ENCODE peak calls at places on chromosomes 4 and X, in nine cellular contexts. C, M, S, A, E, J, I, N and H are unnamed samples. For H3K4me1 and H3K9me3, the result is how much of the 10 kb centered on the place peaks cover.

GRCh38 chrX:48101443-48101842 is 29.0 kb upstream of the SPACA5B start:
- DNase-seq in C (no peak), M (no peak), S (no peak), A (no peak), E (no peak), J (no peak), I (no peak), N (no peak), H (no peak)

GRCh38 chr4:5143306-5143861 is 92.1 kb downstream of the STK32B start:
- DNase-seq in C (no peak), M (no peak), S (no peak), A (no peak), E (no peak), J (no peak), I (no peak), N (no peak), H (no peak)

GRCh38 chr4:43360296-43360695 is 467.8 kb downstream of the GRXCR1 start:
- DNase-seq in C (no peak), M (no peak), S (no peak), A (no peak), E (no peak), J (no peak), I (no peak), N (no peak), H (no peak)

GRCh38 chrX:151621422-151621821 is 57.9 kb downstream of the PASD1 start:
- DNase-seq in C (no peak), M (no peak), S (no peak), A (no peak), E (no peak), J (no peak), I (no peak), N (no peak), H (no peak)

GRCh38 chr4:167883271-167883670 is 209.1 kb upstream of the ANXA10 start:
- DNase-seq in C (no peak), M (no peak), S (no peak), A (no peak), E (no peak), J (no peak), I (no peak), N (no peak), H (no peak)

GRCh38 chr4:41814565-41814964 is 66.0 kb upstream of the PHOX2B start:
- DNase-seq in C (no peak), M (no peak), S (peak), A (no peak), E (no peak), J (peak), I (peak), N (peak), H (no peak)

GRCh38 chr4:4693258-4693657 is 151.4 kb upstream of the STX18 start:
- DNase-seq in C (no peak), M (no peak), S (no peak), A (no peak), E (no peak), J (no peak), I (no peak), N (peak), H (no peak)

GRCh38 chr4:3257125-3257690 is 8.2 kb downstream of the MSANTD1 start:
- DNase-seq in C (no peak), M (no peak), S (no peak), A (peak), E (peak), J (no peak), I (no peak), N (no peak), H (peak)

GRCh38 chr4:3810796-3811485 is 44.8 kb downstream of the ADRA2C start:
- DNase-seq in C (no peak), M (no peak), S (no peak), A (peak), E (no peak), J (no peak), I (peak), N (no peak), H (no peak)

GRCh38 chr4:140049924-140050681 is 103.9 kb downstream of the MAML3 start:
- DNase-seq in C (no peak), M (no peak), S (peak), A (no peak), E (no peak), J (peak), I (no peak), N (no peak), H (no peak)

GRCh38 chr4:162422312-162422711 is 258.5 kb upstream of the FSTL5 start:
- DNase-seq in C (no peak), M (no peak), S (no peak), A (no peak), E (no peak), J (no peak), I (no peak), N (no peak), H (no peak)

GRCh38 chrX:72712094-72712755 is 1.9 kb downstream of the PHKA1 start:
- DNase-seq in C (no peak), M (no peak), S (no peak), A (no peak), E (no peak), J (no peak), I (no peak), N (peak), H (no peak)

GRCh38 chr4:85741921-85742591 is 267.1 kb downstream of the ARHGAP24 start:
- DNase-seq in C (no peak), M (no peak), S (peak), A (peak), E (peak), J (no peak), I (peak), N (no peak), H (no peak)

GRCh38 chr4:139670765-139671164 is 5.1 kb downstream of the MGST2 start:
- DNase-seq in C (no peak), M (no peak), S (no peak), A (no peak), E (no peak), J (no peak), I (no peak), N (no peak), H (no peak)

GRCh38 chr4:185920171-185920570 is 108.2 kb upstream of the SORBS2 start:
- DNase-seq in C (no peak), M (no peak), S (no peak), A (no peak), E (no peak), J (no peak), I (no peak), N (no peak), H (no peak)

GRCh38 chrX:150270622-150271021 is 92.5 kb upstream of the MAMLD1 start:
- DNase-seq in C (no peak), M (no peak), S (no peak), A (no peak), E (no peak), J (no peak), I (no peak), N (no peak), H (no peak)

GRCh38 chrX:110145854-110146253 is 142.9 kb downstream of the TMEM164 start:
- DNase-seq in C (no peak), M (peak), S (no peak), A (no peak), E (peak), J (no peak), I (no peak), N (peak), H (no peak)

GRCh38 chrX:107714196-107714811 is 61.3 kb downstream of the TSC22D3 start:
- DNase-seq in C (peak), M (peak), S (no peak), A (peak), E (peak), J (no peak), I (peak), N (peak), H (no peak)

GRCh38 chr4:137961051-137961438 is 281.1 kb downstream of the SLC7A11 start:
- DNase-seq in C (no peak), M (no peak), S (no peak), A (no peak), E (no peak), J (no peak), I (peak), N (peak), H (peak)

GRCh38 chrX:97306771-97307470 is 423.2 kb downstream of the RPA4 start:
- DNase-seq in C (no peak), M (no peak), S (no peak), A (no peak), E (no peak), J (peak), I (no peak), N (no peak), H (no peak)

GRCh38 chrX:46979340-46979739 is 67.1 kb downstream of the JADE3 start:
- DNase-seq in C (no peak), M (no peak), S (no peak), A (no peak), E (no peak), J (no peak), I (no peak), N (peak), H (no peak)

GRCh38 chrX:152632445-152633097 is 5.1 kb upstream of the GABRQ start:
- DNase-seq in C (peak), M (peak), S (peak), A (no peak), E (peak), J (peak), I (peak), N (peak), H (no peak)

GRCh38 chr4:115323106-115323684 is 209.8 kb upstream of the NDST4 start:
- DNase-seq in C (no peak), M (no peak), S (no peak), A (no peak), E (no peak), J (no peak), I (no peak), N (no peak), H (no peak)

GRCh38 chr4:119678761-119679160 is 50.2 kb upstream of the PDE5A start:
- DNase-seq in C (no peak), M (no peak), S (no peak), A (no peak), E (no peak), J (no peak), I (no peak), N (no peak), H (no peak)

GRCh38 chrX:916235-916609 is 285.6 kb downstream of the SHOX start:
- DNase-seq in C (no peak), M (no peak), S (no peak), A (no peak), E (no peak), J (no peak), I (no peak), N (no peak), H (no peak)

GRCh38 chrX:135476378-135476777 is 44.1 kb upstream of the INTS6L start:
- DNase-seq in C (no peak), M (no peak), S (no peak), A (no peak), E (no peak), J (no peak), I (no peak), N (no peak), H (no peak)

GRCh38 chrX:46642145-46642544 is 68.6 kb downstream of the CHST7 start:
- DNase-seq in C (no peak), M (peak), S (no peak), A (no peak), E (no peak), J (peak), I (peak), N (peak), H (no peak)

GRCh38 chrX:130775849-130776248 is 127.2 kb downstream of the ENOX2 start:
- DNase-seq in C (no peak), M (no peak), S (no peak), A (no peak), E (no peak), J (no peak), I (no peak), N (no peak), H (no peak)

GRCh38 chr4:38130884-38131283 is 170.7 kb downstream of the PTTG2 start:
- DNase-seq in C (no peak), M (no peak), S (no peak), A (no peak), E (no peak), J (no peak), I (no peak), N (no peak), H (no peak)
- H3K4me1 ChIP-seq in C (under half), M (half or more), S (under half), A (under half), E (under half), J (half or more), I (under half), N (under half), H (under half)

GRCh38 chrX:39614680-39614998 is 483.1 kb downstream of the BCOR start:
- DNase-seq in C (no peak), M (no peak), S (no peak), A (no peak), E (no peak), J (no peak), I (no peak), N (no peak), H (no peak)

GRCh38 chrX:39611468-39611867 is 486.3 kb downstream of the BCOR start:
- DNase-seq in C (no peak), M (no peak), S (no peak), A (no peak), E (no peak), J (no peak), I (no peak), N (no peak), H (no peak)

GRCh38 chrX:39613508-39613921 is 484.2 kb downstream of the BCOR start:
- DNase-seq in C (no peak), M (peak), S (peak), A (no peak), E (peak), J (peak), I (peak), N (no peak), H (no peak)

GRCh38 chrX:39616098-39616729 is 481.5 kb downstream of the BCOR start:
- DNase-seq in C (no peak), M (no peak), S (no peak), A (no peak), E (no peak), J (no peak), I (no peak), N (no peak), H (no peak)

DNA sequence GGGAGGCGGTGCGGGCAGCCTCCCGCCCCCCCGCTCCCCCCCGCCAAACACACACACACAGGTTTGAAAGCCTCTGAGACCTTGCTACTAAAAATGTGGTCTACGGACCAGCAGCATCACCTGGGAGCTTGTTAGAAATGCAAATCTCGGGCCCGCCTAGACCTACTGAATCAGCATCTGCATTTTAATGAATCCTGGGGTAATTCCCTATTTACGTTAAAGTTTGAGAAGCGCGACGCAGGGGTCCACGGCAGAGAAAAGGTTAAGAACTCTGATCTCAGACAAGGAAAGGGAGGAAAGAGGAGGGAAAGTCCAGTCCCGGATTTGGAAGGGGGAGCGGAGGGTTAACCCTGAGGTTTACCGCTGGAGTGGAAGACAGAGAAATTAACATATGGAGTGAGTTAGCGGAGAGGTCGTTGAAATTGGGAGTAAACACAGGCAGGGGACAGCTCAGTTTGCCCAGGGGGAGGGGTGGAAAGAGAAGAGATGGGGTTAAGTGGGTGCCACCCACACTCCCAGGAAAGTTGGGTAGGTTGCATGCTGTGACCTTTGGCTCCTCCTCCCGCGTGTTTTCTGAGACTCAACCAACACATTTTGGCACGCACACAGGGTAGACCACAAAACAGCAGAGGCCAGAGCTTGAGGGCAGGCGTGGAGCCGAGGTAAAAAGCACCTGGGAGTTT is 483.6 kb downstream of the BCOR start:
- DNase-seq in C (no peak), M (peak), S (no peak), A (no peak), E (no peak), J (peak), I (no peak), N (no peak), H (no peak)
- H3K4me3 ChIP-seq in C (peak), M (peak), S (peak), A (peak), E (peak), J (peak), I (peak), N (no peak), H (no peak)

GRCh38 chr4:33737721-33738120 is 2506.6 kb downstream of the ARAP2 start:
- DNase-seq in C (no peak), M (no peak), S (no peak), A (no peak), E (no peak), J (no peak), I (no peak), N (no peak), H (no peak)

GRCh38 chr4:33739886-33740285 is 2504.4 kb downstream of the ARAP2 start:
- DNase-seq in C (no peak), M (no peak), S (no peak), A (no peak), E (no peak), J (no peak), I (no peak), N (peak), H (no peak)
- H3K9me3 ChIP-seq in C (under half), M (under half), S (under half), A (under half), E (under half), J (under half), I (under half), N (under half), H (under half)

DNA sequence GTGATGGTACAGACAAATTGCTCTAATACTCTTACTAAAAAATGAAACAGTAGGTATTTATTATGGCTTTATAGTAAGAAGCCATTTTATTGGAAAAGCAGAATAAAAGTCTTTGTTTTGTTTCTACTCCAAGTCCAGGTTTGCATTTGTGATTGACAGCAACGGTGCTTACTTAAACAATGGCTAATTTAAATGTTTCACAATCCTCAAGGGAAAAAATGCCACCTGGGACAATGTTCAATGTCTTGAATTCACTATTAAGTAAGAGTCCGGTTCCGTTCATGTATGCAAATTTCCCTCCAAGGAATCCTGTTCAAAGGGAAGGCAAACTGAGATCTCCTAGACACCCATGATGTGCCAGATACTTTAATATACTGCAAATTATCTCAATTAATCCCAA is 123.6 kb downstream of the RBM47 start:
- DNase-seq in C (no peak), M (no peak), S (no peak), A (no peak), E (no peak), J (no peak), I (no peak), N (no peak), H (no peak)
- H3K4me1 ChIP-seq in C (under half), M (under half), S (under half), A (under half), E (under half), J (under half), I (under half), N (under half), H (under half)

GRCh38 chr4:176840166-176840565 is 47.4 kb upstream of the VEGFC start:
- DNase-seq in C (no peak), M (no peak), S (no peak), A (no peak), E (no peak), J (no peak), I (no peak), N (peak), H (no peak)

GRCh38 chr4:176841730-176842129 is 49.0 kb upstream of the VEGFC start:
- DNase-seq in C (no peak), M (no peak), S (no peak), A (no peak), E (no peak), J (no peak), I (no peak), N (peak), H (no peak)

GRCh38 chr4:176839656-176840055 is 46.9 kb upstream of the VEGFC start:
- DNase-seq in C (no peak), M (no peak), S (no peak), A (no peak), E (no peak), J (no peak), I (no peak), N (no peak), H (no peak)

GRCh38 chr4:176837176-176837915 is 44.6 kb upstream of the VEGFC start:
- DNase-seq in C (no peak), M (no peak), S (no peak), A (no peak), E (no peak), J (no peak), I (no peak), N (peak), H (no peak)

GRCh38 chr4:176838611-176839411 is 46.1 kb upstream of the VEGFC start:
- DNase-seq in C (no peak), M (no peak), S (no peak), A (no peak), E (no peak), J (no peak), I (peak), N (peak), H (no peak)
- H3K4me3 ChIP-seq in C (no peak), M (no peak), S (no peak), A (no peak), E (no peak), J (no peak), I (no peak), N (no peak), H (no peak)

GRCh38 chr4:118289794-118290193 is 63.0 kb downstream of the PRSS12 start:
- DNase-seq in C (no peak), M (no peak), S (no peak), A (no peak), E (no peak), J (no peak), I (no peak), N (peak), H (no peak)
- H3K9me3 ChIP-seq in C (under half), M (under half), S (under half), A (under half), E (under half), J (under half), I (under half), N (under half), H (under half)